ENCODE peak calls at places on chromosomes 12 and 14, in ten cellular contexts. K is cardiac fibroblast, L is IMR-90, Q is AG04449, C is GM12865, X is HFFc6, M is activated B cell treated with CpG ODN at 0.5 μM for 24 hours, A is HL-60, E is cardiac muscle cell, N is tibial artery. R is an unnamed sample.

GRCh38 chr12:105470601-105471000 is 140.1 kb downstream of the C12orf75 start:
- DNase-seq in L (no peak), M (no peak), E (no peak), X (no peak), Q (no peak), N (no peak), A (no peak), K (no peak), C (no peak), R (no peak)

GRCh38 chr12:42039146-42039545 is 105.5 kb downstream of the GXYLT1 start:
- DNase-seq in N (no peak), C (no peak), K (peak), M (no peak), Q (no peak), E (no peak), A (no peak), X (peak), L (peak), R (no peak)

GRCh38 chr12:14216405-14217294 is 148.8 kb upstream of the ATF7IP start:
- DNase-seq in L (peak), N (no peak), C (peak), Q (no peak), E (no peak), K (peak), X (no peak), A (no peak), M (no peak), R (no peak)

GRCh38 chr14:33671556-33671955 is 279.3 kb downstream of the EGLN3 start:
- DNase-seq in N (no peak), A (no peak), K (no peak), X (no peak), L (no peak), C (no peak), Q (no peak), M (no peak), E (no peak), R (no peak)

GRCh38 chr12:113081785-113082296 is 25.3 kb downstream of the DTX1 start:
- DNase-seq in X (no peak), N (no peak), K (no peak), A (no peak), C (no peak), E (no peak), Q (no peak), M (no peak), L (no peak), R (no peak)

GRCh38 chr14:69372146-69372545 is 26.0 kb downstream of the ERH start:
- DNase-seq in L (no peak), A (no peak), N (no peak), K (no peak), M (no peak), C (no peak), Q (no peak), E (no peak), X (no peak), R (no peak)

GRCh38 chr12:117847371-117847770 is 121.4 kb downstream of the KSR2 start:
- DNase-seq in A (no peak), M (no peak), E (no peak), K (no peak), Q (no peak), X (no peak), L (no peak), N (no peak), C (no peak), R (no peak)

GRCh38 chr14:30064454-30064853 is 136.8 kb upstream of the PRKD1 start:
- DNase-seq in N (no peak), L (peak), K (peak), C (no peak), X (no peak), A (no peak), E (no peak), M (no peak), Q (no peak), R (no peak)

GRCh38 chr14:39873793-39874192 is 441.6 kb upstream of the FBXO33 start:
- DNase-seq in X (no peak), Q (no peak), M (no peak), C (no peak), N (no peak), E (no peak), L (no peak), A (no peak), K (no peak), R (no peak)

GRCh38 chr12:112762753-112763152 is 28.8 kb upstream of the RPH3A start:
- DNase-seq in Q (no peak), E (no peak), K (no peak), N (no peak), A (no peak), M (no peak), C (no peak), X (no peak), L (no peak), R (no peak)

GRCh38 chr14:67835596-67835995 is 16.0 kb downstream of the RAD51B start:
- DNase-seq in E (no peak), K (no peak), X (no peak), Q (no peak), N (no peak), M (no peak), C (no peak), L (no peak), A (no peak), R (no peak)

GRCh38 chr14:78007160-78007559 is 163.0 kb upstream of the NRXN3 start:
- DNase-seq in X (no peak), M (no peak), L (no peak), N (no peak), E (no peak), A (no peak), K (peak), Q (no peak), C (peak), R (no peak)

GRCh38 chr12:44162961-44163360 is 327.1 kb downstream of the TMEM117 start:
- DNase-seq in X (no peak), A (no peak), K (no peak), N (no peak), M (no peak), L (no peak), C (no peak), E (no peak), Q (no peak), R (no peak)

GRCh38 chr12:38507839-38508238 is 191.3 kb downstream of the ALG10B start:
- DNase-seq in N (no peak), E (no peak), K (no peak), C (no peak), X (no peak), M (no peak), A (no peak), L (no peak), Q (no peak), R (no peak)

GRCh38 chr12:23464241-23464812 is 485.1 kb downstream of the SOX5 start:
- DNase-seq in Q (no peak), L (no peak), A (no peak), E (no peak), N (no peak), X (no peak), K (no peak), C (no peak), M (no peak), R (no peak)

GRCh38 chr14:50961606-50962259 is 17.4 kb upstream of the PYGL start:
- DNase-seq in L (peak), N (no peak), K (peak), M (no peak), Q (peak), X (peak), C (no peak), A (no peak), E (no peak), R (no peak)

GRCh38 chr12:104376650-104377506 is 73.3 kb downstream of the EID3 start:
- DNase-seq in N (no peak), Q (no peak), K (peak), C (no peak), A (no peak), E (no peak), L (peak), M (no peak), X (peak), R (no peak)

GRCh38 chr12:54890339-54890738 is 36.0 kb downstream of the MUCL1 start:
- DNase-seq in A (no peak), L (no peak), K (no peak), X (no peak), M (no peak), Q (no peak), E (no peak), N (no peak), C (no peak), R (no peak)

GRCh38 chr12:94289551-94290312 is 141.4 kb downstream of the PLXNC1 start:
- DNase-seq in K (peak), A (no peak), M (no peak), N (no peak), C (no peak), L (peak), X (peak), E (peak), Q (peak), R (no peak)

GRCh38 chr12:46461907-46462605 is 89.5 kb upstream of the SLC38A2 start:
- DNase-seq in M (no peak), C (no peak), X (peak), A (no peak), N (no peak), Q (no peak), K (no peak), E (peak), L (no peak), R (no peak)

GRCh38 chr12:95663525-95663924 is 112.2 kb upstream of the USP44 start:
- DNase-seq in X (no peak), C (no peak), A (no peak), M (no peak), Q (no peak), E (no peak), L (no peak), N (no peak), K (peak), R (no peak)

DNA sequence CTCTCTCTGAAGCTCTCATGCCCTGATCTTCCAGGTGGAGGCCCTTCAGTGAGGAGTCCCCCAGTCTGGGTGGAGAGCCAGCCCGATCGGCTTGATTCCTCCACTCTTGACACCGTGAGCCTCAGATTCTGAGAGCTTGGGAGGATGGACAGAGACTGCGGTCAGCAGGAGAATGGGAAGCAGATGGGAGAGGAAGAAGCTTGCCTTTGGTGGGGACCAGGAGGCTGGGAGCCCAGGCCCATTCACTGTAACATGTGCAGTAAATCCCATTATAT is 219.3 kb upstream of the RTL1 start:
- DNase-seq in N (no peak), A (no peak), E (no peak), Q (no peak), L (no peak), K (no peak), C (no peak), X (no peak), M (no peak), R (no peak)
- TF ChIP-seq CTCF in N (no peak), A (no peak), E (no peak), Q (no peak), L (no peak), K (no peak), C (no peak), X (no peak), M (no peak), R (no peak)

GRCh38 chr14:91135039-91135438 is 21.2 kb downstream of the DGLUCY start:
- DNase-seq in E (no peak), A (no peak), C (no peak), K (no peak), M (no peak), L (no peak), N (no peak), Q (no peak), X (no peak), R (no peak)

GRCh38 chr14:91139776-91140175 is 25.9 kb downstream of the DGLUCY start:
- DNase-seq in X (no peak), A (no peak), K (no peak), C (no peak), N (no peak), M (no peak), E (no peak), L (no peak), Q (no peak), R (no peak)

GRCh38 chr14:91140672-91141071 is 26.8 kb downstream of the DGLUCY start:
- DNase-seq in X (no peak), M (no peak), A (no peak), N (no peak), C (peak), Q (no peak), E (peak), L (no peak), K (peak), R (no peak)

GRCh38 chr14:91142214-91142668 is 28.4 kb downstream of the DGLUCY start:
- DNase-seq in L (no peak), N (no peak), K (no peak), Q (no peak), X (no peak), M (peak), E (no peak), A (peak), C (peak), R (no peak)

DNA sequence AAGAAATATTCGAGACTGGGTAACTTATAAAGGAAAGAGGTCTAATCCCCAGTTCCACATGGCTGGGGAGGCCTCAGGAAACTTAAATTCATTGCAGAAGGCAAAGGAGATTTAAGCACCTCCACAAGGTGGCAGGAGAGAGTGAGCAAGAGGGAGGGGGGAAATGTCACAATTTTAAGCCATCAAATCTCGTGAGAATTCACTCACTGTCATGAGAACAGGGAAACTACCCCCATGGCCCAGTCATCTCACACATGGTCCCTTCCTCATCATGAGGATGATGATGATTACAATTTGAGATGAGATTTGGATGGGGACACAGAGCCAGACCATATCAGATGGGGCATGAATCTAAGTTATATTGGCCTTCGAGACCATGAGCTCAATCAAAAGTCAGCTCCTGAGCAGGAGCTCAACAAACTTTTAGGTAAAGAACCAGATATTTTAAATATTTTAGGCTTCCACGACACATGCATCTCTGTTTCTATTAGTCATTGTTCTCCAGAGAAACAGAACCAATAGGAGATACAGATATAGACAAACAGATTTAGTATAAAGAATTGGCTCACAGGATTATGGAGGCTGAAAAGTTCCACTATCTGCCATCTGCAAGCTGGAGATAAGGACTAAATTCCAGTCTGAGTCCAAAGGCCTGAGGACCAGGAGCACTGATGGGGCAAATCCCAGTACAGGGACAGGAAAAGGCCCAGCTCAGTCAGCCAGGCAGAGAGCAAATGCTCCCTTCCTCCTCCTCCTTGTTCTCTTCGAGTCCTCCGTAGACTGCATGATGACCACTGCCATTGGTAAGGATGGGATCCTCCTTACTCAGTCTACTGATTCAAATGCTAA is 24.9 kb downstream of the DGLUCY start:
- DNase-seq in C (peak), M (no peak), Q (no peak), K (peak), N (no peak), X (peak), E (no peak), L (no peak), A (peak), R (no peak)
- TF ChIP-seq CTCF in C (peak), M (no peak), Q (peak), K (peak), N (peak), X (peak), E (peak), L (peak), A (peak), R (peak)

GRCh38 chr12:66903782-66904396 is 225.0 kb upstream of the GRIP1 start:
- DNase-seq in E (no peak), N (no peak), M (no peak), A (no peak), L (no peak), C (no peak), Q (no peak), X (no peak), K (no peak), R (no peak)
- TF ChIP-seq CTCF in E (no peak), N (no peak), M (no peak), A (no peak), L (no peak), C (no peak), Q (no peak), X (no peak), K (no peak), R (no peak)

DNA sequence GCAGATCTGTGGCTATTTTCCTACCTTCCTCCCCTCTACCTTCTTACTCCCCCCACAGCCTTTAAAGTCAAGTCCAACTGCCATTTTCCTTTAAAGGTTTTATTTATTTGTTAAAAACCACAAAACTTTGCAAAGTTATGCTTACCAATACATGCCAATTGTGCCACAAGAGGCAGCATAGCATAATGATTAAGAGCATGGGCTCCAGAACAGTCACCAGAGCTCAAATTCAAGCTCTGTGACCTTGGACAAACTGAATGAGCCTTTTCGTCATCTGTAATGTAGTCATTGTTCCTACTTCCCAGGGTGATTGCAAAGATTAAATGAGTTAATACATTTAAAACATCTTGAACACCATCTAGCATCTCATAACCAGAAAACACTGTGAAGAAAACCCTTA is 13.0 kb upstream of the FMNL3 start:
- DNase-seq in L (no peak), Q (no peak), C (no peak), N (no peak), M (no peak), A (no peak), X (no peak), K (peak), E (no peak), R (no peak)
- TF ChIP-seq CTCF in L (no peak), Q (no peak), C (peak), N (no peak), M (no peak), A (no peak), X (peak), K (peak), E (no peak), R (no peak)

DNA sequence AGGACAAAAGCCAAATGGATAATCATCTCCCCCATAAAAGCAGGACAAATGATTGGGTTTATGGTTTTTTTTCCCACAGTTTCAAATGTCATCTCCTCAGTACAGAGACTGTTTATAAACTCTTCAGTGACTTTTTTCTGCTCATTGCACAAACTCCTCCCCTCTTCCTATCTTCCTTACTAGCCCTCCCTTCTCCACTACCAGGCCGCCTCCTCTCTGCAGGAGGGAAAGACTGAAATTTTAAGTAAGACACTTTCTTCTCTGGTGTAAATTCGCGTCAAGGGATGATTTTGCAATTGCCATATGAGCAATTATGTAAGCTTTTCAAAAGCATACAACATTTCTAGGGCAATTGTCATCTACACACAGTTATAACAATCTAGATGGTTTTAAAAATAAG is 37.0 kb downstream of the BTG1 start:
- DNase-seq in E (peak), K (peak), M (no peak), A (peak), Q (peak), L (peak), C (no peak), X (peak), N (no peak), R (no peak)
- TF ChIP-seq CTCF in E (no peak), K (no peak), M (no peak), A (no peak), Q (no peak), L (no peak), C (no peak), X (no peak), N (no peak), R (no peak)

GRCh38 chr12:124233846-124234620 is 60.9 kb upstream of the RFLNA start:
- DNase-seq in E (no peak), C (no peak), Q (no peak), A (peak), X (peak), M (no peak), L (no peak), N (no peak), K (peak), R (no peak)

GRCh38 chr12:124230789-124231188 is 64.1 kb upstream of the RFLNA start:
- DNase-seq in Q (no peak), L (no peak), X (no peak), M (no peak), A (no peak), E (no peak), C (no peak), N (no peak), K (no peak), R (no peak)

GRCh38 chr12:124231980-124232653 is 62.8 kb upstream of the RFLNA start:
- DNase-seq in E (no peak), K (no peak), A (no peak), X (no peak), N (no peak), C (no peak), L (no peak), M (no peak), Q (no peak), R (peak)

GRCh38 chr12:124233041-124233836 is 61.7 kb upstream of the RFLNA start:
- DNase-seq in Q (peak), A (no peak), M (no peak), C (no peak), N (no peak), K (peak), E (no peak), X (peak), L (peak), R (no peak)

GRCh38 chr12:124232654-124232987 is 62.3 kb upstream of the RFLNA start:
- DNase-seq in C (no peak), A (no peak), L (no peak), Q (no peak), E (no peak), K (no peak), M (no peak), N (no peak), X (no peak), R (no peak)
- TF ChIP-seq CTCF in C (no peak), A (no peak), L (no peak), Q (no peak), E (no peak), K (no peak), M (no peak), N (no peak), X (no peak), R (no peak)

GRCh38 chr14:23286020-23286903 is at the start of gene HOMEZ:
- DNase-seq in L (peak), A (peak), Q (peak), K (peak), N (peak), C (peak), E (peak), X (peak), M (peak), R (peak)
- TF ChIP-seq CTCF in L (peak), A (no peak), Q (peak), K (no peak), N (no peak), C (peak), E (peak), X (peak), M (no peak), R (peak)

R was measured in progenitor cell of endocrine pancreas.